ENCODE peak calls at places on chromosomes 4 and X, in four cellular contexts. D is DND-41, N is hepatocyte, M is endothelial cell of umbilical vein. C is an unnamed sample. For H3K9me3, the result is how much of the 10 kb centered on the place peaks cover.

GRCh38 chrX:129522184-129523059 is 868 bp downstream of the SMARCA1 start:
- DNase-seq in N (peak), D (no peak), M (peak), C (peak)

GRCh38 chr4:129747756-129748155 is 651.8 kb downstream of the C4orf33 start:
- DNase-seq in D (no peak), N (peak), M (no peak), C (peak)

GRCh38 chr4:19074061-19074460 is 1052.5 kb upstream of the LCORL start:
- DNase-seq in D (no peak), N (no peak), M (no peak), C (no peak)

GRCh38 chrX:15619053-15619772 is 18.5 kb upstream of the ACE2 start:
- DNase-seq in M (no peak), N (peak), D (no peak), C (peak)

GRCh38 chr4:72538006-72538405 is 31.0 kb downstream of the ADAMTS3 start:
- DNase-seq in N (no peak), D (no peak), M (no peak), C (no peak)

GRCh38 chr4:8537041-8537461 is 43.1 kb upstream of the GPR78 start:
- DNase-seq in D (no peak), N (peak), M (peak), C (peak)

GRCh38 chrX:10512258-10512657 is 108.1 kb downstream of the MID1 start:
- DNase-seq in M (peak), N (no peak), D (no peak), C (no peak)

GRCh38 chr4:180169394-180169793 is 2073.8 kb upstream of the TENM3 start:
- DNase-seq in M (no peak), D (no peak), N (no peak), C (no peak)

GRCh38 chr4:85783483-85783882 is 308.5 kb downstream of the ARHGAP24 start:
- DNase-seq in N (no peak), D (no peak), M (peak), C (peak)

GRCh38 chrX:86102341-86102740 is 45.9 kb upstream of the DACH2 start:
- DNase-seq in D (no peak), N (no peak), M (no peak), C (no peak)

GRCh38 chr4:5366421-5366820 is 315.1 kb downstream of the STK32B start:
- DNase-seq in D (no peak), M (no peak), N (no peak), C (no peak)

GRCh38 chr4:26893491-26893890 is 32.9 kb downstream of the STIM2 start:
- DNase-seq in D (no peak), N (no peak), M (no peak), C (no peak)

GRCh38 chr4:176844448-176844847 is 51.7 kb upstream of the VEGFC start:
- DNase-seq in M (no peak), N (no peak), D (no peak), C (no peak)

GRCh38 chrX:7987160-7987992 is 60.2 kb upstream of the PNPLA4 start:
- DNase-seq in D (no peak), M (no peak), N (no peak), C (no peak)

GRCh38 chr4:95013236-95013635 is 255.5 kb downstream of the BMPR1B start:
- DNase-seq in N (no peak), M (no peak), D (no peak), C (peak)

GRCh38 chr4:85556293-85556692 is 81.3 kb downstream of the ARHGAP24 start:
- DNase-seq in D (no peak), N (no peak), M (no peak), C (no peak)

GRCh38 chr4:144818136-144818535 is 172.2 kb downstream of the HHIP start:
- DNase-seq in D (no peak), M (no peak), N (no peak), C (peak)

GRCh38 chr4:28341784-28342183 is 1481.1 kb downstream of the STIM2 start:
- DNase-seq in M (no peak), D (no peak), N (no peak), C (no peak)

GRCh38 chrX:20988118-20988517 is 386.1 kb upstream of the CNKSR2 start:
- DNase-seq in N (no peak), D (no peak), M (no peak), C (no peak)

GRCh38 chr4:65917486-65917885 is 247.2 kb upstream of the EPHA5 start:
- DNase-seq in M (no peak), N (no peak), D (no peak), C (no peak)

GRCh38 chr4:81919238-81919637 is 447.5 kb upstream of the RASGEF1B start:
- DNase-seq in D (no peak), N (peak), M (peak), C (peak)

GRCh38 chr4:118139241-118139640 is 105.0 kb downstream of the NDST3 start:
- DNase-seq in M (peak), D (no peak), N (no peak), C (no peak)

GRCh38 chr4:121696140-121696640 is 590 bp downstream of the ANXA5 start:
- DNase-seq in D (no peak), N (peak), M (peak), C (peak)

GRCh38 chr4:119189638-119190037 is 22.9 kb upstream of the USP53 start:
- DNase-seq in M (no peak), N (peak), D (no peak), C (peak)

GRCh38 chrX:72115380-72115779 is 16.3 kb downstream of the RTL5 start:
- DNase-seq in M (no peak), D (no peak), N (no peak), C (no peak)

GRCh38 chr4:95510145-95510544 is 38.6 kb downstream of the UNC5C start:
- DNase-seq in D (peak), N (peak), M (peak), C (peak)

GRCh38 chrX:154517101-154517781 is 1.2 kb upstream of the FAM3A start:
- DNase-seq in M (no peak), N (peak), D (no peak), C (no peak)

GRCh38 chrX:3609800-3610199 is 103.6 kb downstream of the PRKX start:
- DNase-seq in D (no peak), N (no peak), M (no peak), C (no peak)

GRCh38 chrX:124747295-124747694 is 400.9 kb downstream of the SH2D1A start:
- DNase-seq in D (no peak), N (no peak), M (no peak), C (no peak)
- H3K4me3 ChIP-seq in D (no peak), N (no peak), M (no peak), C (no peak)

DNA sequence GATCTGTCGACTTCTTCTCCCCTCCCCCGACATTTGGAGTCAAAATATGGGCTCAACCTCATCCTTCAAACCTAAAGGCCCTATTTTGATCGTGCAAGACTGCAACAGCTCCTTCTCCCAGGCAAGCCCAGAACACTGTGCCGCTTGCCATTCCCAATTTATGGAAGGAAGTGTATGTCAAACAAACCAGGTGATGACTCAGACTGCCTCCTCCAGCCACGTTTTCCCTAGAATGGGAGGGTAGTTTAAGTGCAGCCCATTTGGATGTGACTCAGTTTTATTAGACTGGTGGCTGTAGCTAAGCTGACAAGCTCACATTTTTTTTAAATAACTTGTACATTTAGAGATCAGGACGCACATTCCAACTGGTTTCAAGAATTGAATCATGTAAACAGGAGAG is 570.4 kb upstream of the DIPK2B start:
- DNase-seq in M (peak), D (no peak), N (peak), C (peak)
- H2AFZ ChIP-seq in M (no peak), D (peak), N (no peak), C (no peak)

DNA sequence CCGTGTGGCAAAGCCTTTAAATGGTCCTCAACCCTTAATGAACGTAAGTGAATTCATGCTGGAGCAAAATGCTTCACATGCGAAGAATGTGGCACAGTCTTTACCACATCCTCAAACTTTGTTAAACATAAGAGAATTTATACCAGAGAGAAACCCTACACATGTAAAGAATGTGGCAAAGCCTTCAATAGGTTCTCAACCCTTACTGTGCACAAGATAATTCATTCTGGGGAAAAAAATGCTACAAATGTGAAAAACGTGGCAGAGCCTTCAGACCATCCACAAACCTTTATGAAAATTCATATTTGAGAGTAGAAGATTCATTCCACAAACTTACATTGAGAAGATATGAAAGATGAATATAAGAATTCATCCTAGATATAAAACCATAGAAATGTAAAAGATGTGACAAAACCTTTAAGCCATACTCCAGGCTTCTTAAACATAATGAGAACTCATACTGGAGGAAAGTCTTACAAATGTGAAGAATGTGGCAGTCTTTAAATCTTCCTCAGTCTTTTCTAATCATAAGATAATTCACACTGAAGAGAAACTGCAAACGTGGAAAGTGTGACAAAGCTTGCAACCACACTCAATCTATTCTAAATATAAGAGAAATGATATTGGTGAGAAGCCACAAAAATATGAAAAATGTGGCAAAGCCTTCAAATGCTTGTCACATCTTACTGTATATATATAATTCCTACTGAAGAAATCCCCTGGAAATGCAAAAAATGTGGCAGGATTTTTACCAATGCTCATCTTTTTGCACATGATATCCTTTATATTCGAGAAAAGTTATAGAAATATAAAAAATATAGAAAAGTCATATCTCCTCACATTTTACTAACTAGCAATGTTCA is 36.9 kb downstream of the ZNF141 start:
- DNase-seq in N (no peak), D (no peak), M (no peak), C (no peak)
- H3K9me3 ChIP-seq in N (half or more), D (half or more), M (under half), C (under half)

GRCh38 chr4:108763226-108763593 is 357 bp upstream of the ETNPPL start:
- DNase-seq in M (peak), D (no peak), N (no peak), C (no peak)
- H3K4me3 ChIP-seq in M (no peak), D (no peak), N (peak), C (no peak)

DNA sequence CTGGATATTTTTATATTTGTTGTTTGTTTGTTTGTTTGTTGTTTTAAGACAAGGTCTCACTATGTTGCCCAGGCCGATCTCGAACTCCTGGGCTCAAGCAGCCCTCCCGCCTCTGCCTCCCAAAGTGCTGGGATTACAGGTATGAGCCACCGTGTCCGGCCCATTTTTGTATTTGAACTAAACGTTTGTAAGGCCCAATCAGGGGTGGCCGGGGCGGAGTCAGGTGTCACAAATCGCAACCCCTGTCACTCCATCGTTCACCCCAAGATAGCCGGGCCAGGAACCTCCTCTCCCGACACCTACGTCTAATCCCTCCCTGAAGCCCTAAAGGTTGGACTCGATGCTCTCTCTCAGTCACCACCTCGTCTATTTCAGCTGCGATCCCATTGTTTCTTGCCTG is 722 bp upstream of the EFHC2 start:
- DNase-seq in D (no peak), N (no peak), M (no peak), C (peak)
- H2AFZ ChIP-seq in D (no peak), N (peak), M (no peak), C (no peak)

DNA sequence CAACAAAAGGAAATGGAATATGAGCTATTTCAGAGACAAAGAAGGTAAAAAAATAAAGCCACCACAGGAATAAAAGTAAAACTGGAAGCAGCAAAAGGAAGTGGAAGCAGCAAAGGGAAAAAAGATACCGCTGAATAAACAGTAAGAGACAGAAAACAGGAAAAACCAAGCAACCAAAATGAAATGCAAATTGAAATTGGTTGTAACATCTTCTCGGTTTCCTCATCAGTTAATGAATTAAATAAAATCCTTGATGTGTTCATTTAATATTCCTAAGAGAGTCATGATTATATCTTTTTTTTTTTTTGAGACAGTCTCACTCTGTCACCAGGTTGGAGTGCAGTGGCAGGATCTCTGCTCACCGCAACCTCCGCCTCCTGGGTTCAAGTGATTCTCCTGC is 132.8 kb downstream of the DLG3 start:
- DNase-seq in D (no peak), N (no peak), M (no peak), C (no peak)
- H3K9me3 ChIP-seq in D (under half), N (under half), M (under half), C (under half)

DNA sequence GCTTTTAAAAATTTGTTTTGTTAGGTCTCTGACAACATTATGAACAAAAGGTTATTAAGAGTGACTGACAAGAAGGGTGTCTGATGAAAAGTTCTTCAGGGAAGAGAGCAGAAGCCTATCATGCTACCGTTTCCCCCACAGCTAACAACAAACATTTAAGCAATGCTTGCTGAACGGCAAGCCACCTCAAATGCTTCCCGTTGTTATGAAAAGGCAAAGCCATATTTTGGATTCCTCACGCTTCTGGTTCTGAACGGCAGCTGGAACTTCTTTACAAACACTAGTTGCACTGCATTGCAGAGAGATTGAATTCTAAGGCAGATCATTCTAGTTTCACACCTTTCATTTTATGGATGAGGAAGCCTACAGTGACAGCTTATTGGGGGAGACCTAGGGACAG is 48.6 kb upstream of the NAP1L5 start:
- DNase-seq in N (no peak), D (no peak), M (no peak), C (peak)
- H3K4me3 ChIP-seq in N (no peak), D (no peak), M (no peak), C (no peak)

GRCh38 chr4:70874268-70875156 is 27.7 kb upstream of the MOB1B start:
- DNase-seq in M (no peak), D (no peak), N (no peak), C (no peak)
- H2AFZ ChIP-seq in M (no peak), D (no peak), N (no peak), C (no peak)

GRCh38 chrX:66489339-66489738 is 149.5 kb downstream of the EDA2R start:
- DNase-seq in M (no peak), N (no peak), D (no peak), C (no peak)
- H3K9me3 ChIP-seq in M (under half), N (under half), D (under half), C (under half)

C was measured in trophoblast cell.